ENCODE peak calls at places on chromosome X, in six cellular contexts. U, I, L, O, Z and W are unnamed samples. For H3K4me1, the result is how much of the 10 kb centered on the place peaks cover.

GRCh38 chrX:149898554-149898953 is 17.6 kb downstream of the MAGEA8 start:
- DNase-seq in U (no peak), I (no peak), L (no peak), O (no peak), Z (no peak), W (no peak)

GRCh38 chrX:98071331-98071730 is 1187.6 kb downstream of the RPA4 start:
- DNase-seq in U (no peak), I (no peak), L (no peak), O (no peak), Z (no peak), W (no peak)

GRCh38 chrX:69024931-69025330 is 140.3 kb downstream of the PJA1 start:
- DNase-seq in U (peak), I (peak), L (peak), O (peak), Z (peak), W (peak)

GRCh38 chrX:2545144-2545543 is 44.4 kb upstream of the DHRSX start:
- DNase-seq in U (no peak), I (no peak), L (no peak), O (no peak), Z (no peak), W (no peak)

GRCh38 chrX:74420194-74421035 is 878 bp upstream of the SLC16A2 start:
- DNase-seq in U (peak), I (peak), L (peak), O (peak), Z (peak), W (peak)

GRCh38 chrX:51614353-51614752 is 4.4 kb downstream of the CENPVL3 start:
- DNase-seq in U (no peak), I (no peak), L (no peak), O (peak), Z (peak), W (peak)

GRCh38 chrX:100895365-100896075 is 21.4 kb upstream of the NOX1 start:
- DNase-seq in U (no peak), I (no peak), L (no peak), O (peak), Z (peak), W (peak)

GRCh38 chrX:372856-373640 is 13.7 kb downstream of the PPP2R3B start:
- DNase-seq in U (no peak), I (no peak), L (no peak), O (no peak), Z (peak), W (peak)

GRCh38 chrX:63581906-63582305 is 203.1 kb downstream of the ARHGEF9 start:
- DNase-seq in U (no peak), I (no peak), L (no peak), O (no peak), Z (no peak), W (no peak)

GRCh38 chrX:125205084-125205917 is 114.4 kb upstream of the TEX13C start:
- DNase-seq in U (peak), I (peak), L (peak), O (peak), Z (peak), W (peak)

GRCh38 chrX:30504309-30504708 is 73.3 kb downstream of the TASL start:
- DNase-seq in U (no peak), I (no peak), L (no peak), O (peak), Z (peak), W (no peak)

GRCh38 chrX:64176876-64177275 is 28.6 kb downstream of the AMER1 start:
- DNase-seq in U (no peak), I (no peak), L (no peak), O (no peak), Z (no peak), W (no peak)

GRCh38 chrX:6382284-6382683 is 152.6 kb downstream of the VCX3A start:
- DNase-seq in U (no peak), I (no peak), L (no peak), O (no peak), Z (no peak), W (no peak)

GRCh38 chrX:138754861-138755260 is 43.3 kb upstream of the FGF13 start:
- DNase-seq in U (no peak), I (no peak), L (no peak), O (no peak), Z (no peak), W (no peak)

GRCh38 chrX:132961511-132961910 is 3.1 kb upstream of the HS6ST2 start:
- DNase-seq in U (no peak), I (no peak), L (no peak), O (no peak), Z (no peak), W (no peak)

GRCh38 chrX:39816871-39817731 is 280.7 kb downstream of the BCOR start:
- DNase-seq in U (no peak), I (no peak), L (no peak), O (no peak), Z (peak), W (peak)

GRCh38 chrX:114344756-114345155 is 239.1 kb upstream of the HTR2C start:
- DNase-seq in U (no peak), I (no peak), L (no peak), O (peak), Z (peak), W (no peak)

GRCh38 chrX:103517246-103517645 is 2.0 kb downstream of the RAB40A start:
- DNase-seq in U (no peak), I (no peak), L (no peak), O (no peak), Z (peak), W (no peak)

GRCh38 chrX:132615396-132616131 is 126.7 kb upstream of the MBNL3 start:
- DNase-seq in U (peak), I (no peak), L (no peak), O (no peak), Z (peak), W (peak)

GRCh38 chrX:23334871-23335599 is 386 bp downstream of the PTCHD1 start:
- DNase-seq in U (no peak), I (no peak), L (no peak), O (peak), Z (no peak), W (peak)

GRCh38 chrX:148288451-148288850 is 212.0 kb upstream of the AFF2 start:
- DNase-seq in U (no peak), I (no peak), L (no peak), O (no peak), Z (no peak), W (no peak)

GRCh38 chrX:14697453-14697852 is 168.1 kb downstream of the GLRA2 start:
- DNase-seq in U (peak), I (no peak), L (no peak), O (peak), Z (peak), W (peak)

GRCh38 chrX:19593684-19594083 is 78.4 kb upstream of the MAP3K15 start:
- DNase-seq in U (no peak), I (no peak), L (no peak), O (peak), Z (peak), W (no peak)

GRCh38 chrX:19599253-19599652 is 83.9 kb upstream of the MAP3K15 start:
- DNase-seq in U (no peak), I (no peak), L (no peak), O (no peak), Z (no peak), W (no peak)

GRCh38 chrX:19592952-19593351 is 77.6 kb upstream of the MAP3K15 start:
- DNase-seq in U (no peak), I (no peak), L (no peak), O (no peak), Z (no peak), W (no peak)

GRCh38 chrX:19589105-19589504 is 73.8 kb upstream of the MAP3K15 start:
- DNase-seq in U (no peak), I (no peak), L (no peak), O (no peak), Z (no peak), W (no peak)

GRCh38 chrX:19595036-19595435 is 79.7 kb upstream of the MAP3K15 start:
- DNase-seq in U (no peak), I (no peak), L (no peak), O (peak), Z (peak), W (no peak)
- H3K27ac ChIP-seq in U (no peak), I (peak), L (no peak), O (peak), Z (no peak), W (no peak)

DNA sequence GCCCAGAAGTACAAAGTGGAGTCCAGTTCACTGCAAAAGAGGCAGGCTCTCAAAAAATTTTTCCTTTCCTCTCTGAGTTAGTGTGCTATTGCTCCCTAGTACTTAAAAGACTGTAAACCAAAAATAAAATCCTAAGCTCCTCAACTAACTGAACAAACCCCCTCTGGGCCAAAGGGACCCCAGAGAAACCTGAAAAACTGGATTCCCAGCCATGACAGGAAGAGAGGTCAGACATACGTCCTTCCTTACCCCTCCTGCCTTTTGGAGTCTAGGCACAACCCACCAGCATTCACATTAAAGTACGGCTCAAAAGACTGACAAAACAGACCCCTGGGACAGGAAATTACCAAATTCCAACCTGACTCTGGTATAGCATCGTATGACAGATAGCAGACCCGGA is 957.9 kb upstream of the PRKX start:
- DNase-seq in U (no peak), I (no peak), L (no peak), O (no peak), Z (no peak), W (no peak)
- H3K4me1 ChIP-seq in U (under half), I (under half), L (under half), O (under half), Z (under half), W (under half)

DNA sequence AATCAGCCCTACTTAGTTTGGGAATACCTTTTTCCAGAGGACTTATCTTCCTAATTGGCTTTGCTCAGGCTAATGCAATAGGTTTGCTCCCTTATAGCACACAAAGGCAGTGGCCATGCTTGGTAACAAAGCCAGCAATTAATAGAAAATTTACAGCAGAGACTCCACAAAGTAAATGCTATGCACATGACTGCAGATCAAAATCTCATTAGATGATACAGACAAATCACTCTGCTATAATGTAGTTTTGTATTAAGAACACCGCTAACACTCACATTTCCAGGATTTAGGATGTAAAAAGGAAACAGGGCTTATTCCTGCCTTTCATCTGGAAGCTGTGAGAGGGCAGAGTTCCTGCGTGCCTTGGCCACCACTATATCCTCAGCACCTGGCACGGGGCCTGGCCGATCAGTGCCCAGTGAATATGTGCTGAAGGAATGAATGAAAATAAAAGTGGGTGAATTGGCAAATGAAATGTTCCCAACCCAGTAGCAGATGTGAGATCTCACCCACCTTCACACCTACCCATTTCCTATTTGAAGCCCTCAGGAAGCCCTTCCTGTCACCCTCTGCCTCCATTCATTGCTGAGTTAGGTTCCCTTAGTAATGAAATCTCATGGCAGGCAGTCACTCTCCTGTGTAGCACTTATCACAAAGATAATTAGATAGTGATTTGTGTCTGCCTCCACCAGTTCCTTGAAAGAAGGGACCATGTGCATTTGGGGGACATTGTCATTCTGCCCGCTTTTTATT is 5.1 kb downstream of the SEPTIN6 start:
- DNase-seq in U (no peak), I (no peak), L (no peak), O (no peak), Z (no peak), W (no peak)
- TF ChIP-seq CTCF in U (no peak), I (no peak), L (no peak), O (no peak), Z (no peak), W (no peak)

GRCh38 chrX:136417806-136418205 is 69.9 kb upstream of the BRS3 start:
- DNase-seq in U (no peak), I (no peak), L (no peak), O (no peak), Z (no peak), W (no peak)

GRCh38 chrX:136421338-136421737 is 66.4 kb upstream of the BRS3 start:
- DNase-seq in U (no peak), I (no peak), L (no peak), O (no peak), Z (no peak), W (no peak)

GRCh38 chrX:136425996-136426395 is 61.8 kb upstream of the BRS3 start:
- DNase-seq in U (no peak), I (no peak), L (no peak), O (no peak), Z (no peak), W (peak)

GRCh38 chrX:136423724-136424123 is 64.0 kb upstream of the BRS3 start:
- DNase-seq in U (no peak), I (no peak), L (no peak), O (no peak), Z (no peak), W (no peak)
- H3K27ac ChIP-seq in U (no peak), I (no peak), L (no peak), O (no peak), Z (no peak), W (no peak)

GRCh38 chrX:72110051-72110926 is 21.4 kb downstream of the RTL5 start:
- DNase-seq in U (no peak), I (no peak), L (no peak), O (no peak), Z (no peak), W (peak)
- H3K4me1 ChIP-seq in U (under half), I (under half), L (under half), O (under half), Z (under half), W (under half)

DNA sequence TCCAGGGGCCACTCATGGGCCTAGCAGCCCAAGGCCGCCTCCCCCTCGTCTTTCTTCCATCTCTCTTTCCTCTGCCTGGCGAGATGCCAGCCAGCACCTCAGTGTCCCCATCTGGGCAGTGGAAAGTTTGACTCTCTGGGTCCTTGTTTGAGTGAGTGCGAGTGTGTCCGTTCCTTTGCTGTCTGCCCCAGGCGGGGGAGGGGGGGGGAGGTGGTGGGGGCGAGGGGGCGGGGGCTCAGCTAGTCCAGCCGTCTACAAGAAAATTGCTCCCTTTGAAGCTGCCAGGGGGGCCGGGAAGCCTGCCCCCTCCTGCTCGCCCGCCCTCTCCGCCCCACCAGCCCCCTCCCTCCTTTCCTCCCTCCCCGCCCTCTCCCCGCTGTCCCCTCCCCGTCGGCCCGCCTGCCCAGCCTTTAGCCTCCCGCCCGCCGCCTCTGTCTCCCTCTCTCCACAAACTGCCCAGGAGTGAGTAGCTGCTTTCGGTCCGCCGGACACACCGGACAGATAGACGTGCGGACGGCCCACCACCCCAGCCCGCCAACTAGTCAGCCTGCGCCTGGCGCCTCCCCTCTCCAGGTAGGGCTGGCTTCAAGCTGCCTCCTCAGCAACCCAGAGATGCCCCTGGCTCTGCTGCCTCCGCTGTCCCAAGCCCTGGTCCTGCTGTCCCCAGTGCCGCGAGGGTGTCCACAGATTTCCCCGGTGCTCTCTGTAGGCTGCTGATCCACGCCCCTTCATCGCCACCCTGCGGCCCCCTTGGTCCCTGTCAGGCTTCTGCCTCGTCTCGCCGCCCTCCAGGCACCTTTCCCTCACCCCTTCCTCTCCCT is at the start of gene BGN:
- DNase-seq in U (peak), I (peak), L (no peak), O (peak), Z (peak), W (peak)
- TF ChIP-seq CTCF in U (peak), I (peak), L (no peak), O (peak), Z (peak), W (peak)

DNA sequence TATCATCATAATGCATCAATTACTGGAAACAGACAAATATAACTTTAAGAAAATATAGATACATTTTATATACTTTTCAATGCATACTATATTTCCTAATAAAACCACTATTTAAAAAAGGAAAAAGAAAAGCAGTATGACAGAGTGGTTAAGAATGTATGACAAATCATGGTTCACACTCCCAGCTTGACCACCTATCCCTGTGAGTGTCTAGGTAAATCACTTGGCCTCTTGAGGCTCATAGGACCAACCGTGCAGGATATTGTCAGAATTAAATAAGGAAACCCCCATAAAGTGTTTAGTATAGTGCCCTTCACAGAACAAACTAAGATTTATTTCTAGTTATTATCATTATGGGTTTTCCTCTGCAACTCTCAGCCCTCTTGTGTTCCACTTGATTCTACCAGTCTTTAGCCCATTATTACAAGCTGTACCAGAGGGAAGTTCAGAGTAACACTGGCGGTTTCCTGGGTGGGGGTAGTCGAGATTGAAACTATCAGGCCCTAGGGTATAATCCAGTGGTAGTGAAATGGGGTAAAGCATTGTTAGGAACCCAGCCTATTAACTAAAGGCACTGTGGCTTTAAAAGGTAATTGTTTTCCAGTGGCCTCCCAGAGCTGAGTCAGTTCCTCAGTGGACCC is 55.5 kb upstream of the PAK3 start:
- DNase-seq in U (no peak), I (no peak), L (no peak), O (no peak), Z (peak), W (no peak)
- H3K27ac ChIP-seq in U (no peak), I (no peak), L (no peak), O (no peak), Z (no peak), W (no peak)

DNA sequence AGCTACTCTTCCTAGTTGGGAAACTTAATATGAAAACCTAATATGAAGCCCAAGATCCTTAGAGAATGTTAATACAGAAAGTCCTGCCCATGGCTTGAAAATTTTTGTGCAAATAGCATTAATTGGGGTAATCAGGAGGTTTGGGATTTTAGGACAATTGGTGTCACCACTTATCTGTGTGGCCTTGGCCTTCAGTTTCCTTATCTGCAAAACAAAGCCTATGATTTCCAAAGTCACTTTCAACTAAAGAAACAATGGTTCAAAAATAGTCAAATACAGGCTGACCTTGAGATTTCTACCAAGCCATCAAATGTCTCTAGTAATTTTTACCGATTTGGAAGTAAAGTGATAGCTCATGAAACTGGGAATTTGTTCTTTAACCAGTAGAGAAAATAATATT is 40.2 kb upstream of the FAM9C start:
- DNase-seq in U (no peak), I (no peak), L (no peak), O (no peak), Z (no peak), W (no peak)
- H3K4me1 ChIP-seq in U (under half), I (under half), L (under half), O (under half), Z (under half), W (under half)